ENCODE peak calls at places on chromosome 16, in six cellular contexts. One of them, this sample, is unnamed.

GRCh38 chr16:27400751-27401620 is 988 bp upstream of the IL21R start:
- DNase-seq in tibial artery: no peak
- DNase-seq in Daoy: peak
- DNase-seq in NCI-H1092: no peak
- DNase-seq in stimulated activated naive CD8-positive, alpha-beta T cell treated with anti-CD3 and anti-CD28 coated beads, Interleukin-15, Interleukin-2, amounts not matched to agents 100 U/mL and 50 U/mL, for 24 hours: no peak
- DNase-seq in fibroblast of the conjunctiva: no peak
- DNase-seq in this sample: no peak

GRCh38 chr16:89395150-89396142 is 94.9 kb downstream of the ANKRD11 start:
- DNase-seq in tibial artery: peak
- DNase-seq in stimulated activated naive CD8-positive, alpha-beta T cell treated with anti-CD3 and anti-CD28 coated beads, Interleukin-15, Interleukin-2, amounts not matched to agents 100 U/mL and 50 U/mL, for 24 hours: no peak
- DNase-seq in NCI-H1092: no peak
- DNase-seq in Daoy: peak
- DNase-seq in fibroblast of the conjunctiva: peak
- DNase-seq in this sample: peak

GRCh38 chr16:69818811-69819587 is 56.9 kb downstream of the WWP2 start:
- DNase-seq in stimulated activated naive CD8-positive, alpha-beta T cell treated with anti-CD3 and anti-CD28 coated beads, Interleukin-15, Interleukin-2, amounts not matched to agents 100 U/mL and 50 U/mL, for 24 hours: no peak
- DNase-seq in NCI-H1092: no peak
- DNase-seq in fibroblast of the conjunctiva: no peak
- DNase-seq in Daoy: no peak
- DNase-seq in tibial artery: no peak
- DNase-seq in this sample: no peak

GRCh38 chr16:73048292-73049050 is 543 bp upstream of the ZFHX3 start:
- DNase-seq in stimulated activated naive CD8-positive, alpha-beta T cell treated with anti-CD3 and anti-CD28 coated beads, Interleukin-15, Interleukin-2, amounts not matched to agents 100 U/mL and 50 U/mL, for 24 hours: no peak
- DNase-seq in NCI-H1092: no peak
- DNase-seq in fibroblast of the conjunctiva: no peak
- DNase-seq in tibial artery: peak
- DNase-seq in Daoy: no peak
- DNase-seq in this sample: no peak

GRCh38 chr16:27800817-27801216 is 250.9 kb downstream of the KATNIP start:
- DNase-seq in Daoy: no peak
- DNase-seq in stimulated activated naive CD8-positive, alpha-beta T cell treated with anti-CD3 and anti-CD28 coated beads, Interleukin-15, Interleukin-2, amounts not matched to agents 100 U/mL and 50 U/mL, for 24 hours: no peak
- DNase-seq in NCI-H1092: no peak
- DNase-seq in fibroblast of the conjunctiva: no peak
- DNase-seq in tibial artery: no peak
- DNase-seq in this sample: no peak

GRCh38 chr16:30750876-30751465 is 2.7 kb downstream of the PHKG2 start:
- DNase-seq in stimulated activated naive CD8-positive, alpha-beta T cell treated with anti-CD3 and anti-CD28 coated beads, Interleukin-15, Interleukin-2, amounts not matched to agents 100 U/mL and 50 U/mL, for 24 hours: no peak
- DNase-seq in NCI-H1092: no peak
- DNase-seq in tibial artery: no peak
- DNase-seq in fibroblast of the conjunctiva: no peak
- DNase-seq in Daoy: no peak
- DNase-seq in this sample: no peak

GRCh38 chr16:81261049-81261648 is 22.7 kb downstream of the BCO1 start:
- DNase-seq in stimulated activated naive CD8-positive, alpha-beta T cell treated with anti-CD3 and anti-CD28 coated beads, Interleukin-15, Interleukin-2, amounts not matched to agents 100 U/mL and 50 U/mL, for 24 hours: peak
- DNase-seq in fibroblast of the conjunctiva: no peak
- DNase-seq in NCI-H1092: no peak
- DNase-seq in Daoy: no peak
- DNase-seq in tibial artery: no peak
- DNase-seq in this sample: no peak

GRCh38 chr16:87288753-87289362 is 28.3 kb downstream of the C16orf95 start:
- DNase-seq in fibroblast of the conjunctiva: no peak
- DNase-seq in Daoy: no peak
- DNase-seq in tibial artery: no peak
- DNase-seq in stimulated activated naive CD8-positive, alpha-beta T cell treated with anti-CD3 and anti-CD28 coated beads, Interleukin-15, Interleukin-2, amounts not matched to agents 100 U/mL and 50 U/mL, for 24 hours: no peak
- DNase-seq in NCI-H1092: no peak
- DNase-seq in this sample: no peak

GRCh38 chr16:83898463-83899271 is at the start of gene MLYCD:
- DNase-seq in tibial artery: peak
- DNase-seq in Daoy: peak
- DNase-seq in fibroblast of the conjunctiva: peak
- DNase-seq in NCI-H1092: peak
- DNase-seq in stimulated activated naive CD8-positive, alpha-beta T cell treated with anti-CD3 and anti-CD28 coated beads, Interleukin-15, Interleukin-2, amounts not matched to agents 100 U/mL and 50 U/mL, for 24 hours: peak
- DNase-seq in this sample: peak

GRCh38 chr16:14462811-14463210 is 167.2 kb downstream of the PARN start:
- DNase-seq in Daoy: peak
- DNase-seq in tibial artery: no peak
- DNase-seq in NCI-H1092: no peak
- DNase-seq in stimulated activated naive CD8-positive, alpha-beta T cell treated with anti-CD3 and anti-CD28 coated beads, Interleukin-15, Interleukin-2, amounts not matched to agents 100 U/mL and 50 U/mL, for 24 hours: no peak
- DNase-seq in fibroblast of the conjunctiva: no peak
- DNase-seq in this sample: no peak

GRCh38 chr16:2025251-2025650 is 1.5 kb upstream of the NHERF2 start:
- DNase-seq in fibroblast of the conjunctiva: no peak
- DNase-seq in tibial artery: no peak
- DNase-seq in Daoy: no peak
- DNase-seq in stimulated activated naive CD8-positive, alpha-beta T cell treated with anti-CD3 and anti-CD28 coated beads, Interleukin-15, Interleukin-2, amounts not matched to agents 100 U/mL and 50 U/mL, for 24 hours: no peak
- DNase-seq in NCI-H1092: no peak
- DNase-seq in this sample: no peak

GRCh38 chr16:66741131-66741900 is 10.1 kb downstream of the DYNC1LI2 start:
- DNase-seq in NCI-H1092: peak
- DNase-seq in stimulated activated naive CD8-positive, alpha-beta T cell treated with anti-CD3 and anti-CD28 coated beads, Interleukin-15, Interleukin-2, amounts not matched to agents 100 U/mL and 50 U/mL, for 24 hours: no peak
- DNase-seq in tibial artery: peak
- DNase-seq in fibroblast of the conjunctiva: peak
- DNase-seq in Daoy: peak
- DNase-seq in this sample: peak

GRCh38 chr16:88451586-88452484 is 1.2 kb upstream of the ZFPM1 start:
- DNase-seq in stimulated activated naive CD8-positive, alpha-beta T cell treated with anti-CD3 and anti-CD28 coated beads, Interleukin-15, Interleukin-2, amounts not matched to agents 100 U/mL and 50 U/mL, for 24 hours: peak
- DNase-seq in Daoy: peak
- DNase-seq in NCI-H1092: no peak
- DNase-seq in fibroblast of the conjunctiva: no peak
- DNase-seq in tibial artery: no peak
- DNase-seq in this sample: no peak

This sample was measured in hypothalamus.